ENCODE peak calls at places on chromosomes 5 and 9, in eight cellular contexts. G is sigmoid colon, T is IMR-90, Y is PC-3, P is left ventricle myocardium inferior, J is AG09309, K is cardiac muscle cell, D is colonic mucosa. O is an unnamed sample.

GRCh38 chr5:61018102-61018501 is 73.1 kb downstream of the NDUFAF2 start:
- DNase-seq in G (no peak), T (no peak), Y (no peak), P (no peak), J (no peak), K (no peak), D (no peak), O (no peak)

GRCh38 chr5:151578326-151579025 is 12.7 kb downstream of the FAT2 start:
- DNase-seq in G (no peak), T (no peak), Y (no peak), P (no peak), J (no peak), K (no peak), D (no peak), O (no peak)

GRCh38 chr5:44875661-44876250 is 67.0 kb downstream of the MRPS30 start:
- DNase-seq in G (no peak), T (peak; percentile 52), Y (peak; percentile 98), P (no peak), J (no peak), K (no peak), D (no peak), O (no peak)

GRCh38 chr9:89494199-89494598 is 3.7 kb downstream of the SEMA4D start:
- DNase-seq in G (no peak), T (no peak), Y (no peak), P (no peak), J (no peak), K (no peak), D (no peak), O (no peak)

GRCh38 chr5:57166250-57166649 is 7.6 kb upstream of the GPBP1 start:
- DNase-seq in G (no peak), T (no peak), Y (no peak), P (no peak), J (no peak), K (no peak), D (no peak), O (no peak)

GRCh38 chr9:5714501-5715401 is 85.8 kb downstream of the RIC1 start:
- DNase-seq in G (no peak), T (peak; percentile 61), Y (peak; percentile 78), P (no peak), J (no peak), K (peak; percentile 33), D (no peak), O (no peak)

GRCh38 chr5:60595183-60595582 is 104.8 kb downstream of the DEPDC1B start:
- DNase-seq in G (no peak), T (no peak), Y (no peak), P (no peak), J (no peak), K (peak; percentile 30), D (no peak), O (no peak)

GRCh38 chr9:89820337-89820736 is 215.5 kb downstream of the GADD45G start:
- DNase-seq in G (no peak), T (no peak), Y (no peak), P (no peak), J (no peak), K (no peak), D (no peak), O (no peak)

GRCh38 chr5:51475628-51476027 is 92.4 kb downstream of the ISL1 start:
- DNase-seq in G (no peak), T (no peak), Y (no peak), P (no peak), J (no peak), K (no peak), D (no peak), O (no peak)

GRCh38 chr9:79946718-79947117 is 375.0 kb downstream of the TLE4 start:
- DNase-seq in G (no peak), T (peak; percentile 32), Y (no peak), P (no peak), J (no peak), K (no peak), D (no peak), O (no peak)

GRCh38 chr5:61167382-61167781 is 5.1 kb upstream of the SMIM15 start:
- DNase-seq in G (no peak), T (peak; percentile 65), Y (peak; percentile 34), P (no peak), J (peak; percentile 7), K (peak; percentile 55), D (no peak), O (no peak)

GRCh38 chr9:107751522-107752235 is 262.1 kb upstream of the KLF4 start:
- DNase-seq in G (no peak), T (peak; percentile 83), Y (peak; percentile 65), P (no peak), J (no peak), K (peak; percentile 34), D (peak; percentile 78), O (peak; percentile 56)

GRCh38 chr9:91199739-91200497 is 161.8 kb downstream of the AUH start:
- DNase-seq in G (no peak), T (no peak), Y (no peak), P (no peak), J (no peak), K (no peak), D (no peak), O (no peak)

GRCh38 chr9:122339579-122339978 is 31.2 kb upstream of the PTGS1 start:
- DNase-seq in G (no peak), T (no peak), Y (no peak), P (no peak), J (no peak), K (no peak), D (no peak), O (no peak)

GRCh38 chr5:128535225-128535624 is 2.8 kb downstream of the FBN2 start:
- DNase-seq in G (no peak), T (no peak), Y (peak; percentile 11), P (no peak), J (no peak), K (no peak), D (no peak), O (no peak)

GRCh38 chr5:128537999-128538248 is at the start of gene FBN2:
- DNase-seq in G (no peak), T (no peak), Y (no peak), P (no peak), J (no peak), K (no peak), D (no peak), O (no peak)

GRCh38 chr5:128536861-128537305 is 1.2 kb downstream of the FBN2 start:
- DNase-seq in G (no peak), T (peak; percentile 30), Y (no peak), P (no peak), J (no peak), K (peak; percentile 45), D (no peak), O (no peak)

GRCh38 chr5:128537306-128537998 is 593 bp downstream of the FBN2 start:
- DNase-seq in G (no peak), T (peak; percentile 55), Y (peak; percentile 27), P (peak; percentile 23), J (peak; percentile 25), K (peak; percentile 83), D (no peak), O (no peak)

GRCh38 chr5:128536229-128536860 is 1.7 kb downstream of the FBN2 start:
- DNase-seq in G (no peak), T (peak; percentile 17), Y (no peak), P (peak; percentile 14), J (no peak), K (peak; percentile 28), D (no peak), O (no peak)
- H3K4me3 ChIP-seq in G (no peak overlapping the region), T (peak overlapping the region; percentile 81), Y (peak overlapping the region; percentile 92), P (peak overlapping the region; percentile 76), J (peak overlapping the region; percentile 98), K (peak overlapping the region; percentile 95), D (peak overlapping the region; percentile 31), O (peak overlapping the region; percentile 91)

DNA sequence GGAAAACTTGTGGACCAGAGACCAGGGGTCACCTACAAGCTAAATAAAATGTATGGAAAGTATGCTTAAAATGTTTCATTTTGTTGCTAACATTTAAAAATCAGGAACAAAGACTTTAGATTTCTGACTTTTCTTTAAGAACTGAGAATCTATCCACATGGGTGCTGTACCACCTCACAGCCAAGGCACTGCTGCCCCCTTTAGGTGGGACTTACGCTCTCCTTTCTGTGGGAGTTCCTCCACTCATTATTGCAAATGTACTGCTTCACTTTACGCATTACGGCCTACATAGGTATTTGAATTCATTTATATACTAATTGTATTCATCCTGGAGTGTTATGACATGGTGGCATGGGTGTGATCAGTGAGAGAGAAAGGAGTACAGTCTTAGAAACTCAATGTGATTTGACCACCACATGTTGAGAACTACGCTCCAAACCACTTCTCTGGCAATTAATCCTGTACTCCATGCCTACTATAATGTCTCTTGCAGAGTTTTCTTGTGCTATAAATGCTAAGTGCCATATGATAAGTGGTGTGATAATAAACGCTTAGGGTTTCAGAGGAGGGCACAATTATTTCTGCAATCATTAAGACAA is 24.7 kb upstream of the CETN3 start:
- DNase-seq in G (no peak), T (peak; percentile 45), Y (peak; percentile 76), P (no peak), J (no peak), K (peak; percentile 63), D (peak; percentile 45), O (no peak)
- TF ChIP-seq CTCF in G (peak; percentile 54), T (peak; percentile 65), Y (peak; percentile 96), P (peak; percentile 67), J (peak; percentile 80), K (peak; percentile 77), D (peak; percentile 45), O (peak; percentile 69)

GRCh38 chr9:120759755-120760400 is 33.3 kb downstream of the FBXW2 start:
- DNase-seq in G (no peak), T (no peak), Y (no peak), P (no peak), J (no peak), K (no peak), D (no peak), O (no peak)
- H3K4me3 ChIP-seq in G (no peak overlapping the region), T (no peak overlapping the region), Y (no peak overlapping the region), P (no peak overlapping the region), J (no peak overlapping the region), K (no peak overlapping the region), D (no peak overlapping the region), O (no peak overlapping the region)

GRCh38 chr9:3647652-3648051 is 121.9 kb upstream of the RFX3 start:
- DNase-seq in G (no peak), T (no peak), Y (no peak), P (no peak), J (no peak), K (no peak), D (no peak), O (no peak)

GRCh38 chr9:3648722-3649121 is 122.9 kb upstream of the RFX3 start:
- DNase-seq in G (no peak), T (no peak), Y (no peak), P (no peak), J (no peak), K (no peak), D (no peak), O (no peak)

GRCh38 chr9:3650994-3651622 is 125.3 kb upstream of the RFX3 start:
- DNase-seq in G (no peak), T (no peak), Y (no peak), P (no peak), J (no peak), K (no peak), D (no peak), O (no peak)

GRCh38 chr9:3648266-3648665 is 122.5 kb upstream of the RFX3 start:
- DNase-seq in G (no peak), T (no peak), Y (no peak), P (no peak), J (no peak), K (no peak), D (no peak), O (no peak)

DNA sequence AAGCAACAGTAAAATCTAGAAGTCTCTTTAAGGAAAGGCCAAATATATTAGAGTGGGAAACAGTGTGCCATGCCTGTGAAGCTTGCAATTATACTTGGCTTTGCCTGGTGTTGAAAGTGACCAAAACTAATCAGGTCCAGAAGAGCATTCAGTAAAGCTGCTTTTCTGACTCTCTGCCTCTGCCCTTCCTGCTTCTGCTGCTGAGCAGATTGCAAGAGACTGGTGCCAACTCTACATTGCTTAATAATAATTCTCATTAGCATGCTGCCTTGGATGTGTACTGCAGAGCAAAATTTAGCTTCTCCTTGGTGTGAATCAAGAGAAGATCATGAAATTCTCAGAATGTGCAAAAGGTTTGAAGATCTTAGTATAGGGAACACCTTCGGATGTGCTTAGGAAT is 120.4 kb upstream of the RFX3 start:
- DNase-seq in G (no peak), T (no peak), Y (no peak), P (no peak), J (no peak), K (no peak), D (no peak), O (no peak)
- TF ChIP-seq CTCF in G (no peak), T (no peak), Y (no peak), P (no peak), J (no peak), K (no peak), D (no peak), O (no peak)